ENCODE peak calls at places on chromosomes 2 and 18, in four cellular contexts. L, A, T and V are unnamed samples.
A peak's percentile ranks its signal among the peaks of the same experiment; 100 is the strongest.

GRCh38 chr2:117980783-117981676 is 32.8 kb downstream of the CCDC93 start:
- DNase-seq in L (no peak), A (no peak), T (peak; percentile 48), V (peak; percentile 95)

GRCh38 chr2:24276349-24276899 is 83.9 kb downstream of the ITSN2 start:
- DNase-seq in L (no peak), A (no peak), T (no peak), V (peak; percentile 77)

GRCh38 chr2:121343191-121343590 is 58.2 kb upstream of the TFCP2L1 start:
- DNase-seq in L (no peak), A (no peak), T (no peak), V (no peak)

GRCh38 chr2:19757586-19757985 is 144.2 kb downstream of the TTC32 start:
- DNase-seq in L (no peak), A (no peak), T (no peak), V (no peak)

GRCh38 chr18:62328775-62329525 is 3.8 kb downstream of the TNFRSF11A start:
- DNase-seq in L (no peak), A (no peak), T (no peak), V (no peak)

GRCh38 chr2:73034661-73035374 is 36.7 kb downstream of the SFXN5 start:
- DNase-seq in L (no peak), A (no peak), T (no peak), V (no peak)

GRCh38 chr2:26968001-26968400 is 2.4 kb upstream of the MAPRE3 start:
- DNase-seq in L (no peak), A (no peak), T (no peak), V (no peak)

GRCh38 chr2:62858231-62858832 is 152.8 kb downstream of the EHBP1 start:
- DNase-seq in L (no peak), A (no peak), T (no peak), V (no peak)

GRCh38 chr18:44973282-44973681 is 292.6 kb downstream of the SETBP1 start:
- DNase-seq in L (no peak), A (no peak), T (peak; percentile 12), V (no peak)

GRCh38 chr2:226544581-226545210 is 254.9 kb downstream of the IRS1 start:
- DNase-seq in L (no peak), A (no peak), T (no peak), V (no peak)

GRCh38 chr2:160210599-160211138 is 10.6 kb upstream of the ITGB6 start:
- DNase-seq in L (peak; percentile 72), A (peak; percentile 38), T (peak; percentile 86), V (peak; percentile 64)

GRCh38 chr2:239109041-239109915 is 261.4 kb downstream of the TWIST2 start:
- DNase-seq in L (no peak), A (no peak), T (peak; percentile 31), V (peak; percentile 16)

GRCh38 chr2:148549001-148549400 is 95.5 kb upstream of the EPC2 start:
- DNase-seq in L (no peak), A (no peak), T (no peak), V (no peak)

GRCh38 chr2:165406053-165406628 is 63.4 kb upstream of the CSRNP3 start:
- DNase-seq in L (no peak), A (no peak), T (no peak), V (peak; percentile 85)

GRCh38 chr2:98747888-98748287 is 17.0 kb upstream of the MGAT4A start:
- DNase-seq in L (no peak), A (no peak), T (no peak), V (no peak)

GRCh38 chr2:64212801-64213321 is 68.6 kb upstream of the PELI1 start:
- DNase-seq in L (no peak), A (no peak), T (no peak), V (peak; percentile 84)

GRCh38 chr2:197675711-197676188 is 363 bp upstream of the RFTN2 start:
- DNase-seq in L (no peak), A (no peak), T (no peak), V (no peak)

GRCh38 chr2:57479994-57480393 is 566.6 kb upstream of the VRK2 start:
- DNase-seq in L (no peak), A (no peak), T (no peak), V (peak; percentile 41)

GRCh38 chr2:58039170-58039611 is 7.4 kb upstream of the VRK2 start:
- DNase-seq in L (no peak), A (no peak), T (no peak), V (no peak)

GRCh38 chr2:74560591-74560990 is 6.1 kb downstream of the DOK1 start:
- DNase-seq in L (no peak), A (no peak), T (no peak), V (no peak)

GRCh38 chr18:34866739-34867138 is 156.6 kb downstream of the DTNA start:
- DNase-seq in L (no peak), A (no peak), T (no peak), V (no peak)

GRCh38 chr18:78905334-78905733 is 74.3 kb upstream of the SALL3 start:
- DNase-seq in L (no peak), A (no peak), T (no peak), V (no peak)

GRCh38 chr2:208266641-208267335 is 733 bp downstream of the PIKFYVE start:
- DNase-seq in L (no peak), A (no peak), T (no peak), V (peak; percentile 19)

GRCh38 chr2:111618577-111618930 is 265.4 kb downstream of the ANAPC1 start:
- DNase-seq in L (no peak), A (no peak), T (no peak), V (no peak)

GRCh38 chr2:61679096-61679495 is 140.9 kb upstream of the XPO1 start:
- DNase-seq in L (no peak), A (no peak), T (no peak), V (no peak)

GRCh38 chr2:113986886-113987285 is 97.0 kb downstream of the ACTR3 start:
- DNase-seq in L (no peak), A (no peak), T (no peak), V (no peak)

GRCh38 chr2:19158899-19159298 is 199.5 kb downstream of the OSR1 start:
- DNase-seq in L (no peak), A (no peak), T (no peak), V (no peak)

GRCh38 chr2:208098267-208098666 is 26.1 kb downstream of the CRYGD start:
- DNase-seq in L (no peak), A (no peak), T (no peak), V (no peak)

GRCh38 chr2:101047774-101048173 is 45.7 kb downstream of the RPL31 start:
- DNase-seq in L (no peak), A (no peak), T (no peak), V (no peak)

GRCh38 chr2:232979871-232980461 is 33.1 kb downstream of the NGEF start:
- DNase-seq in L (no peak), A (no peak), T (peak; percentile 88), V (peak; percentile 29)
- TF ChIP-seq CTCF in L (no peak), A (no peak), T (peak; percentile 62), V (peak; percentile 41)

DNA sequence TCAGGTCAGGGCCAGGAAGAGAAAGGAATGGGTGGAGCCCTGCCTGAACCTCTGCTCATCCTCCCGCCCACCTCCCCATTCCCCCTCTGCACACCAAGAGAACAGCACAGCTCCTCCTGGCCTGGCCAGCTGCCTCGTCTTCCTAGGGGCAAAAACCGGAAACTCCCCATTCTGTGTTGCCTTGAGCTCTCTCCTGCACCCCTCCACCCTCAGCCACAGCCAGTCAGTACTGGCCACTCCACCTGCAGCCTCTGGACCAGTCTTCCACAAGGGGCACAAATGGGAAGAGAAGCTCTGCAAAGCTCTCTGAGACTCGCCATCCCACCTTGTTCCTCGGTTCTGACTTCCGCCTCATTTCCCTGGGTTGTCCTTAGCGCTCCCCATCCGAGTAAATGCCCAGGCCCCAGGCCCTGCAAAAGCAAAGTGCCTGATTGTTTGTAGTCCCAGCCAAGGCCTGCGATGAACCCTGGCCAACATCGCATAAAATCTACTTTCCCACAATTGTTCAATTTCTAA is 39.3 kb upstream of the SLC35G4 start:
- DNase-seq in L (no peak), A (no peak), T (no peak), V (no peak)
- H3K4me1 ChIP-seq in L (no peaks in the 10 kb centered on the region), A (no peaks in the 10 kb centered on the region), T (no peaks in the 10 kb centered on the region), V (no peaks in the 10 kb centered on the region)

GRCh38 chr2:48107326-48107925 is 201.1 kb upstream of the FBXO11 start:
- DNase-seq in L (peak; percentile 29), A (no peak), T (peak; percentile 69), V (peak; percentile 76)
- TF ChIP-seq CTCF in L (peak; percentile 13), A (no peak), T (no peak), V (peak; percentile 14)

GRCh38 chr2:65369574-65369973 is 62.8 kb downstream of the SPRED2 start:
- DNase-seq in L (no peak), A (no peak), T (no peak), V (no peak)
- H3K4me1 ChIP-seq in L (peaks cover 10% of the 10 kb centered on the region), A (peaks cover 14% of the 10 kb centered on the region), T (peaks cover 83% of the 10 kb centered on the region), V (peaks cover 42% of the 10 kb centered on the region)

GRCh38 chr2:174634130-174635014 is 36.8 kb upstream of the WIPF1 start:
- DNase-seq in L (no peak), A (no peak), T (no peak), V (no peak)
- TF ChIP-seq CTCF in L (no peak), A (no peak), T (no peak), V (no peak)

GRCh38 chr2:168585700-168586099 is 129.6 kb downstream of the CERS6 start:
- DNase-seq in L (no peak), A (no peak), T (no peak), V (no peak)
- H3K4me1 ChIP-seq in L (peaks cover 4% of the 10 kb centered on the region), A (peaks cover 3% of the 10 kb centered on the region), T (peaks cover 22% of the 10 kb centered on the region), V (peaks cover 14% of the 10 kb centered on the region)